ENCODE peak calls at places on chromosome 16, in seven cellular contexts. Z is BE2C; R is breast epithelium; F is SK-N-MC; M is cardiac muscle cell; K is CD8-positive, alpha-beta memory T cell; E is fibroblast of lung. C is an unnamed sample.
A peak's percentile ranks its signal among the peaks of the same experiment; 100 is the strongest.

GRCh38 chr16:56709686-56710040 is 20.3 kb upstream of the NUP93 start:
- DNase-seq in M (no peak), R (no peak), K (no peak), F (no peak), Z (no peak), E (no peak), C (no peak)

GRCh38 chr16:72963921-72964320 is 84.0 kb downstream of the ZFHX3 start:
- DNase-seq in Z (no peak), R (no peak), M (no peak), E (peak; percentile 30), K (no peak), F (no peak), C (no peak)

GRCh38 chr16:27894441-27894840 is 169.1 kb downstream of the GSG1L start:
- DNase-seq in R (no peak), F (no peak), Z (no peak), M (no peak), E (no peak), K (no peak), C (no peak)

GRCh38 chr16:2816751-2817495 is at the start of gene PRSS21:
- DNase-seq in K (peak; percentile 52), F (no peak), R (no peak), M (no peak), Z (no peak), E (no peak), C (peak; percentile 75)

GRCh38 chr16:745739-746138 is 4.9 kb upstream of the CIAO3 start:
- DNase-seq in Z (peak; percentile 70), M (peak; percentile 65), R (no peak), F (no peak), K (no peak), E (no peak), C (peak; percentile 35)

GRCh38 chr16:48546774-48547173 is 63.2 kb downstream of the N4BP1 start:
- DNase-seq in E (no peak), M (no peak), F (no peak), Z (no peak), K (no peak), R (no peak), C (no peak)

GRCh38 chr16:22070361-22071351 is 21.7 kb upstream of the VWA3A start:
- DNase-seq in K (no peak), R (no peak), Z (no peak), F (no peak), M (no peak), E (peak; percentile 80), C (no peak)

GRCh38 chr16:74700206-74701040 is at the start of gene MLKL:
- DNase-seq in F (no peak), E (peak; percentile 43), M (peak; percentile 44), Z (peak; percentile 48), K (peak; percentile 68), R (no peak), C (peak; percentile 74)

GRCh38 chr16:70659546-70659945 is 13.2 kb downstream of the IL34 start:
- DNase-seq in E (no peak), Z (no peak), K (no peak), M (no peak), R (no peak), F (no peak), C (no peak)

GRCh38 chr16:70267516-70267915 is 15.8 kb upstream of the EXOSC6 start:
- DNase-seq in F (no peak), E (peak; percentile 44), M (peak; percentile 55), Z (peak; percentile 54), K (peak; percentile 46), R (no peak), C (no peak)

GRCh38 chr16:70158261-70158939 is 15.2 kb upstream of the CLEC18C start:
- DNase-seq in Z (no peak), E (no peak), K (peak; percentile 36), M (no peak), F (no peak), R (no peak), C (no peak)

GRCh38 chr16:85019659-85020245 is 7.8 kb upstream of the KIAA0513 start:
- DNase-seq in F (no peak), M (no peak), K (no peak), E (no peak), Z (no peak), R (no peak), C (no peak)

GRCh38 chr16:89308391-89309333 is 91.2 kb downstream of the ZNF778 start:
- DNase-seq in F (no peak), M (peak; percentile 19), R (no peak), E (no peak), K (peak; percentile 69), Z (no peak), C (no peak)

GRCh38 chr16:76970087-76970744 is 220.8 kb upstream of the MON1B start:
- DNase-seq in Z (no peak), R (no peak), K (no peak), E (peak; percentile 25), M (no peak), F (no peak), C (no peak)

GRCh38 chr16:19583665-19584300 is 28.3 kb downstream of the VPS35L start:
- DNase-seq in F (no peak), K (no peak), R (no peak), Z (peak; percentile 39), E (peak; percentile 58), M (peak; percentile 73), C (no peak)

GRCh38 chr16:3013998-3014690 is 1.4 kb downstream of the CLDN9 start:
- DNase-seq in R (no peak), M (no peak), E (no peak), F (no peak), K (no peak), Z (no peak), C (no peak)

GRCh38 chr16:3095869-3096268 is 3.2 kb downstream of the ZSCAN10 start:
- DNase-seq in E (no peak), M (no peak), R (no peak), K (peak; percentile 76), F (no peak), Z (no peak), C (peak; percentile 59)

GRCh38 chr16:81996664-81997529 is 14.4 kb downstream of the SDR42E1 start:
- DNase-seq in M (peak; percentile 2), K (no peak), Z (no peak), R (no peak), F (no peak), E (peak; percentile 33), C (no peak)

GRCh38 chr16:15972046-15972868 is 22.8 kb downstream of the ABCC1 start:
- DNase-seq in Z (no peak), R (no peak), F (no peak), K (no peak), E (no peak), M (no peak), C (no peak)
- H3K36me3 ChIP-seq in Z (peaks cover 33% of the 10 kb centered on the region), R (no peaks in the 10 kb centered on the region), F (peaks cover 5% of the 10 kb centered on the region), K (no peaks in the 10 kb centered on the region), E (peaks cover 6% of the 10 kb centered on the region), M (no peaks in the 10 kb centered on the region), C (peaks cover 7% of the 10 kb centered on the region)

GRCh38 chr16:31081428-31082351 is 7.1 kb downstream of the PRSS53 start:
- DNase-seq in Z (no peak), E (no peak), M (no peak), F (no peak), R (no peak), K (no peak), C (no peak)

GRCh38 chr16:31083081-31083480 is 5.7 kb downstream of the PRSS53 start:
- DNase-seq in Z (no peak), K (no peak), F (no peak), M (no peak), R (no peak), E (no peak), C (no peak)

GRCh38 chr16:31083981-31084380 is 4.8 kb downstream of the PRSS53 start:
- DNase-seq in M (no peak), R (no peak), F (no peak), E (no peak), K (peak; percentile 33), Z (no peak), C (no peak)

GRCh38 chr16:31083556-31083955 is 5.2 kb downstream of the PRSS53 start:
- DNase-seq in R (no peak), Z (no peak), F (no peak), E (no peak), K (no peak), M (no peak), C (no peak)

GRCh38 chr16:31082368-31083045 is 6.2 kb downstream of the PRSS53 start:
- DNase-seq in F (no peak), Z (no peak), R (no peak), E (no peak), K (peak; percentile 29), M (no peak), C (no peak)
- H3K36me3 ChIP-seq in F (peaks cover 31% of the 10 kb centered on the region), Z (peaks cover 45% of the 10 kb centered on the region), R (no peaks in the 10 kb centered on the region), E (peaks cover 40% of the 10 kb centered on the region), K (peaks cover 19% of the 10 kb centered on the region), M (peaks cover 21% of the 10 kb centered on the region), C (peaks cover 38% of the 10 kb centered on the region)

DNA sequence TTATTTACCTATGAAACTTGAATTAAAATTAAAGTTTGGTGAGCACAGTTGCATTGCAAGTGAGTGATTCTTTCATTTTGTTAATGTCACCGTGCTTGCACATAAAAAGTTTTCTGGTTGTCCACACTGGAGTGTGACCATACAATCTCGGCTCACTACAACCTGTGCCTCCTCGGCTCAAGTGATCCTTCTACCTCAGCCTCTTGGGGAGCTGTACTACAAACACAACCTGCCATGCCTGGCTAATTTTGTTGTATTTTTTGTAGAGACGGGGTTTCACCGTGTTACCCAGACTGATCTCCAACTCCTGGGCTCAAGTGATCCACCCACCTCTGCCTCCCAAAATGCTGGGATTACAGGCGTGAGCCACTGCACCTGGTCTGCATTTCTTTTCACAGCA is 50.1 kb upstream of the ADCY7 start:
- DNase-seq in E (no peak), F (no peak), K (no peak), R (no peak), M (no peak), Z (no peak), C (no peak)
- H3K36me3 ChIP-seq in E (peaks cover 4% of the 10 kb centered on the region), F (peaks cover 5% of the 10 kb centered on the region), K (peaks cover 9% of the 10 kb centered on the region), R (no peaks in the 10 kb centered on the region), M (peaks cover 34% of the 10 kb centered on the region), Z (peaks cover 37% of the 10 kb centered on the region), C (no peaks in the 10 kb centered on the region)

GRCh38 chr16:4884972-4885874 is 37.9 kb downstream of the UBN1 start:
- DNase-seq in F (no peak), M (no peak), R (no peak), Z (no peak), K (no peak), E (no peak), C (no peak)

GRCh38 chr16:4882633-4883285 is 35.5 kb downstream of the UBN1 start:
- DNase-seq in E (peak; percentile 26), F (no peak), R (no peak), M (peak; percentile 63), K (no peak), Z (peak; percentile 56), C (no peak)

GRCh38 chr16:4883501-4883900 is 36.2 kb downstream of the UBN1 start:
- DNase-seq in E (no peak), R (no peak), M (no peak), Z (no peak), F (no peak), K (no peak), C (no peak)

GRCh38 chr16:4886151-4886550 is 38.9 kb downstream of the UBN1 start:
- DNase-seq in Z (no peak), F (no peak), R (no peak), M (no peak), K (no peak), E (no peak), C (no peak)

DNA sequence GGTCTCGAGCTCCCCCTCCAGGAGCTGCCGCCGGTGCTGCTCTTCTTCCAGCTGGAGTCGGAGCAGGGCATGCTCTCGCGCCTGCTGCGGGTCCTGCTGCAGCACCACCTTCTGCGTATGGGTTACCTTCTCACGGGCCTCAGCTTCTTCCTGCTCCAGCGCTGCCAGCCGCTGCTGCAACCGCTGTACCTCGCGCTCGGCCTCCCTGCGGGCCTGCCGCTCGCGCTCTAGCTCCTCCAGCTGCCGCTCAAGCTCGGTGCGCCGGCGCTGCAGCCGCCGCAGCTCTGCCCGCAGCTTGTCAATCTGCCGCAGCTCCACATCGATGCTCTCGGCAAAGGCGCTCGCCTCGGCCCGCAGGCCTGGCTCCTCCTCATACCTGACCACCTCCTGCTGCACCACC is 36.9 kb downstream of the UBN1 start:
- DNase-seq in M (no peak), F (no peak), E (no peak), K (no peak), R (no peak), Z (no peak), C (no peak)
- H3K36me3 ChIP-seq in M (peaks cover 40% of the 10 kb centered on the region), F (peaks cover 44% of the 10 kb centered on the region), E (peaks cover 40% of the 10 kb centered on the region), K (peaks cover 35% of the 10 kb centered on the region), R (peaks cover 36% of the 10 kb centered on the region), Z (peaks cover 52% of the 10 kb centered on the region), C (peaks cover 43% of the 10 kb centered on the region)